ENCODE peak calls at places on chromosomes 16 and 17, in nine cellular contexts. J, X, I, W, N, E, G, A and R are unnamed samples.

GRCh38 chr16:63363738-63364137 is 1327.5 kb upstream of the CDH8 start:
- DNase-seq in W (no peak), J (no peak), N (no peak), A (no peak), X (no peak), E (peak; percentile 1), I (no peak), G (no peak), R (no peak)

GRCh38 chr16:2664522-2665096 is 17.7 kb upstream of the KCTD5 start:
- DNase-seq in X (no peak), G (no peak), E (no peak), I (no peak), N (peak; percentile 62), J (no peak), W (no peak), A (no peak), R (no peak)

GRCh38 chr16:88896238-88897065 is 30.0 kb upstream of the PABPN1L start:
- DNase-seq in A (no peak), G (no peak), E (no peak), J (no peak), W (no peak), N (no peak), X (no peak), I (no peak), R (no peak)

GRCh38 chr17:18967806-18968744 is 16.1 kb downstream of the SLC5A10 start:
- DNase-seq in N (no peak), A (no peak), I (no peak), X (peak; percentile 20), G (no peak), J (no peak), W (peak; percentile 69), E (no peak), R (no peak)

GRCh38 chr17:79007504-79008381 is 1.8 kb downstream of the CANT1 start:
- DNase-seq in X (no peak), W (no peak), I (no peak), G (no peak), E (no peak), N (no peak), J (no peak), A (no peak), R (no peak)

GRCh38 chr16:25060920-25061319 is 45.8 kb upstream of the ARHGAP17 start:
- DNase-seq in X (no peak), W (no peak), N (no peak), G (no peak), E (no peak), J (no peak), A (no peak), I (no peak), R (peak; percentile 69)

GRCh38 chr17:45750779-45751440 is 33.2 kb upstream of the CRHR1 start:
- DNase-seq in E (no peak), G (no peak), N (no peak), I (no peak), J (no peak), A (no peak), X (no peak), W (no peak), R (no peak)

GRCh38 chr16:78430281-78430680 is 330.8 kb downstream of the WWOX start:
- DNase-seq in W (no peak), J (no peak), E (no peak), N (no peak), G (no peak), A (no peak), I (no peak), X (no peak), R (no peak)

GRCh38 chr16:74774223-74775139 is at the start of gene FA2H:
- DNase-seq in J (peak; percentile 59), E (peak; percentile 93), I (peak; percentile 42), X (peak; percentile 94), N (peak; percentile 28), A (peak; percentile 49), G (peak; percentile 66), W (peak; percentile 98), R (peak; percentile 81)

GRCh38 chr16:450800-451512 is 25.5 kb downstream of the RAB11FIP3 start:
- DNase-seq in I (no peak), N (peak; percentile 86), E (no peak), J (peak; percentile 81), A (no peak), X (no peak), G (no peak), W (no peak), R (no peak)

GRCh38 chr17:50638851-50639767 is 4.4 kb downstream of the ABCC3 start:
- DNase-seq in E (peak; percentile 99), I (no peak), N (peak; percentile 87), G (peak; percentile 93), X (peak; percentile 89), A (peak; percentile 84), J (no peak), W (peak; percentile 93), R (no peak)

GRCh38 chr16:80081851-80082250 is 458.9 kb upstream of the DYNLRB2 start:
- DNase-seq in E (no peak), A (no peak), J (no peak), I (no peak), N (no peak), X (no peak), W (no peak), G (no peak), R (no peak)

GRCh38 chr17:73279704-73280103 is 18.0 kb upstream of the CPSF4L start:
- DNase-seq in G (no peak), N (no peak), J (no peak), E (no peak), X (no peak), A (no peak), I (no peak), W (no peak), R (no peak)

GRCh38 chr16:73095885-73096341 is 48.0 kb upstream of the ZFHX3 start:
- DNase-seq in J (peak; percentile 45), A (no peak), N (peak; percentile 64), W (no peak), I (no peak), E (peak; percentile 52), G (peak; percentile 27), X (peak; percentile 96), R (no peak)

GRCh38 chr17:61662771-61663170 is 71.8 kb upstream of the NACA2 start:
- DNase-seq in N (no peak), A (no peak), I (no peak), W (no peak), X (no peak), E (no peak), G (no peak), J (no peak), R (no peak)

GRCh38 chr17:83083368-83084201 is 4.2 kb downstream of the METRNL start:
- DNase-seq in E (peak; percentile 63), A (no peak), N (no peak), G (peak; percentile 58), J (no peak), X (peak; percentile 49), W (peak; percentile 75), I (peak; percentile 34), R (no peak)